ENCODE peak calls at places on chromosomes 11 and 22, in seven cellular contexts. One of them, this sample, is unnamed.

GRCh38 chr11:14089690-14090462 is 127.4 kb downstream of the SPON1 start:
- DNase-seq in GM23338: no peak
- DNase-seq in H1: no peak
- DNase-seq in transverse colon: no peak
- DNase-seq in GM12892: no peak
- DNase-seq in endothelial cell of umbilical vein: no peak
- DNase-seq in HCT116: no peak
- DNase-seq in this sample: no peak

GRCh38 chr11:87137711-87138110 is 100.0 kb downstream of the TMEM135 start:
- DNase-seq in GM12892: no peak
- DNase-seq in GM23338: no peak
- DNase-seq in H1: no peak
- DNase-seq in HCT116: no peak
- DNase-seq in endothelial cell of umbilical vein: no peak
- DNase-seq in transverse colon: no peak
- DNase-seq in this sample: no peak

GRCh38 chr11:65855927-65856363 is 2.0 kb downstream of the CFL1 start:
- DNase-seq in H1: no peak
- DNase-seq in GM23338: no peak
- DNase-seq in HCT116: no peak
- DNase-seq in endothelial cell of umbilical vein: no peak
- DNase-seq in transverse colon: no peak
- DNase-seq in GM12892: no peak
- DNase-seq in this sample: no peak

GRCh38 chr11:64499261-64500004 is 91.6 kb upstream of the SLC22A12 start:
- DNase-seq in GM12892: no peak
- DNase-seq in GM23338: no peak
- DNase-seq in H1: no peak
- DNase-seq in transverse colon: peak
- DNase-seq in endothelial cell of umbilical vein: no peak
- DNase-seq in HCT116: no peak
- DNase-seq in this sample: no peak

GRCh38 chr22:41280065-41280464 is 5.9 kb downstream of the RANGAP1 start:
- DNase-seq in H1: no peak
- DNase-seq in endothelial cell of umbilical vein: no peak
- DNase-seq in HCT116: no peak
- DNase-seq in transverse colon: no peak
- DNase-seq in GM12892: no peak
- DNase-seq in GM23338: no peak
- DNase-seq in this sample: no peak

GRCh38 chr22:30664798-30665197 is 2.9 kb downstream of the DUSP18 start:
- DNase-seq in HCT116: no peak
- DNase-seq in endothelial cell of umbilical vein: no peak
- DNase-seq in transverse colon: no peak
- DNase-seq in GM12892: no peak
- DNase-seq in H1: no peak
- DNase-seq in GM23338: no peak
- DNase-seq in this sample: no peak

GRCh38 chr11:64150481-64151239 is 15.3 kb downstream of the MACROD1 start:
- DNase-seq in HCT116: no peak
- DNase-seq in GM23338: no peak
- DNase-seq in endothelial cell of umbilical vein: no peak
- DNase-seq in transverse colon: no peak
- DNase-seq in GM12892: no peak
- DNase-seq in H1: no peak
- DNase-seq in this sample: no peak

GRCh38 chr11:85316967-85317366 is 310.2 kb downstream of the DLG2 start:
- DNase-seq in GM23338: no peak
- DNase-seq in endothelial cell of umbilical vein: no peak
- DNase-seq in HCT116: no peak
- DNase-seq in H1: no peak
- DNase-seq in GM12892: no peak
- DNase-seq in transverse colon: no peak
- DNase-seq in this sample: no peak

GRCh38 chr11:5507586-5508305 is 2.0 kb downstream of the UBQLN3 start:
- DNase-seq in H1: no peak
- DNase-seq in HCT116: no peak
- DNase-seq in endothelial cell of umbilical vein: no peak
- DNase-seq in GM23338: no peak
- DNase-seq in GM12892: no peak
- DNase-seq in transverse colon: no peak
- DNase-seq in this sample: no peak

DNA sequence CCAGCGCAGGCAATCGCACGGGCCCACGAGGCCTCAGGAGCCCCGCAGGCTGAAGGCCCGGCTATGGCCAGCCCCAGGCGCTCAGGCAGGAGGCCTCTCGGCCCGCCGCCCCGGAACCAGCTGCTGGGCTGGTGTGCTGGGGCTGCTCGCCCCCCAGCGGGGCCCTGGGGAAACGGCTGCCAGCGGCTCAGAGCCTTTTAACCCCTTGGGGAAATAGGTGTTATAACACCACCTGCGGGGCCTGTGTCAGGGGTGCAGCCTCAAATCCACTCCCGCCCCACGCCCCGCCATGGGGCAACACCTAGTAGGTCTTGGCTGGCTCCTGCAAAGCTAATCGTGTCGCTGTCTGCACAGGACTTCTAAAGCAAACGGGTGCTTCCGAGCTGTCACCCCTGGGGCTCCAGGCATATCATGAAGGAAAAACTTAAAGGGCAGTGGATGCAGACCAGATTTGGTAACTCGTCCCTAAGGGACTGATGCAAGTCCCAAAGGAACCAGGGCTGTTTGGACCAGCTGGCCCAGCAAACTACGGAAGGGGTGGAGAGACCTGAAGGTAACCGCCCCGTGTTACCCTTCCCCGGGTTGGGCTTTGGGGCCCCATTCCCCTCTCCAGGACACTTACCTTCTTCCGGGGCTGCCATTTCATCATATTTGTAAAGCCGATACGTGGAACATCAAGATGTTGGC is 237.2 kb downstream of the TTC28 start:
- DNase-seq in GM23338: peak
- DNase-seq in endothelial cell of umbilical vein: peak
- DNase-seq in H1: peak
- DNase-seq in HCT116: peak
- DNase-seq in GM12892: peak
- DNase-seq in transverse colon: peak
- DNase-seq in this sample: peak
- TF ChIP-seq POLR2AphosphoS5 in GM23338: no peak
- TF ChIP-seq POLR2AphosphoS5 in endothelial cell of umbilical vein: peak
- TF ChIP-seq POLR2AphosphoS5 in H1: no peak
- TF ChIP-seq POLR2AphosphoS5 in HCT116: no peak
- TF ChIP-seq POLR2AphosphoS5 in GM12892: no peak
- TF ChIP-seq POLR2AphosphoS5 in transverse colon: no peak
- TF ChIP-seq POLR2AphosphoS5 in this sample: no peak

DNA sequence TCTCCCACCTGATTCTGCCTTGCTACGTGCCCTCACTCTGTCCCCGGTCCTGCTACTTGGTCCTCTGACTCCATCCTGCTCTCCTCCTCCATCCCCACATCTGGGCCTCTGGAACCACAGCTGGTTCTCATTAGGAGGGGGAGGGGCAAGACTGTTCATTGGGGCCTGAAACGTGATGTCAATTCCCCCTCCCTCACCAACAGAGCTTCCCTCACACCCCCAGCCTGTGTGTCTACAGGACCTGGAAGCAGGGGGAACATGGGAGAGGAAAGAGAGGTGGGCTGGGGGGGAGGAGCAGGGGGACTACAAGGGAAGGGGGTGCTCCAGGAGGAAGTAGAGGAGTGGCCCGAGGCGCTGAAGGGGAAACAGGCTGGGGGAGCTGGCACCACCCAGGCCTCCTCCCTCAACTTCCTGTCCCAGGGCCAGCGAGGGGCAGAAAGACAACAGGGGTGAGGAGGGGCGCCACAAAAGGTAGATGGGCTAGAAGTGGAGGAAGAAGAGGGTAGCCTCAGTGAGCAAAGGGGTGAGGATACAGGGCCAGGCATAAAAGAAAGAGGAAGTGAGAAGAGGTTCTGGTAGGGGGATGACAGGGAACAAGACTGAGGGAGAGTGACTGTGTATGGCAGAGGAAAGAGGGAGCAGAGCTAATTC is 8.9 kb downstream of the DCHS1 start:
- DNase-seq in GM23338: peak
- DNase-seq in H1: no peak
- DNase-seq in transverse colon: no peak
- DNase-seq in GM12892: no peak
- DNase-seq in HCT116: no peak
- DNase-seq in endothelial cell of umbilical vein: no peak
- DNase-seq in this sample: no peak
- TF ChIP-seq POLR2AphosphoS5 in GM23338: no peak
- TF ChIP-seq POLR2AphosphoS5 in H1: no peak
- TF ChIP-seq POLR2AphosphoS5 in transverse colon: no peak
- TF ChIP-seq POLR2AphosphoS5 in GM12892: no peak
- TF ChIP-seq POLR2AphosphoS5 in HCT116: no peak
- TF ChIP-seq POLR2AphosphoS5 in endothelial cell of umbilical vein: no peak
- TF ChIP-seq POLR2AphosphoS5 in this sample: no peak

GRCh38 chr11:114133548-114134329 is 74.2 kb downstream of the ZBTB16 start:
- DNase-seq in HCT116: no peak
- DNase-seq in H1: no peak
- DNase-seq in GM23338: no peak
- DNase-seq in transverse colon: peak
- DNase-seq in GM12892: no peak
- DNase-seq in endothelial cell of umbilical vein: peak
- DNase-seq in this sample: no peak
- TF ChIP-seq POLR2AphosphoS5 in HCT116: no peak
- TF ChIP-seq POLR2AphosphoS5 in H1: no peak
- TF ChIP-seq POLR2AphosphoS5 in GM23338: no peak
- TF ChIP-seq POLR2AphosphoS5 in transverse colon: peak
- TF ChIP-seq POLR2AphosphoS5 in GM12892: no peak
- TF ChIP-seq POLR2AphosphoS5 in endothelial cell of umbilical vein: no peak
- TF ChIP-seq POLR2AphosphoS5 in this sample: no peak

DNA sequence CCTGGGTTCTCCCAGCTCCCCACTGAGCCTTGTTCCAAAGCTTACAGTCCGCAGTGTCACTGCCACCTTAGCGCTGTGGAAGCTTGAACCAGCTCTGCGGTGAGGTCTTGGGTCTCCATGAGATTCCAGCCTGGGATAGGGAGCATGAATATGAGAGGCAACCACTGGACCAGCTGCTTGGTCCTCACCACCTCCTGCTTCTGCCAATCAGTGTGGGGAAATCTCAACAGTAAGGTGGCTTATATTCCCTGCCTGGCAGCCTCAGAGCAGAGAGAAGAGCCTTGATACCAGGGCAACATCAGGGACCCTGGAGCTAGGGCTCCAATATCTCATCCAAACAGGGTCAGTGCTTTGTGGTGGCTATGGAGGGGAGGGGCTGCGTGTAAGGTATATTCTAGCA is 912 bp downstream of the CD44 start:
- DNase-seq in H1: no peak
- DNase-seq in endothelial cell of umbilical vein: no peak
- DNase-seq in GM23338: no peak
- DNase-seq in transverse colon: no peak
- DNase-seq in GM12892: no peak
- DNase-seq in HCT116: no peak
- DNase-seq in this sample: no peak
- TF ChIP-seq POLR2AphosphoS5 in H1: no peak
- TF ChIP-seq POLR2AphosphoS5 in endothelial cell of umbilical vein: peak
- TF ChIP-seq POLR2AphosphoS5 in GM23338: no peak
- TF ChIP-seq POLR2AphosphoS5 in transverse colon: no peak
- TF ChIP-seq POLR2AphosphoS5 in GM12892: no peak
- TF ChIP-seq POLR2AphosphoS5 in HCT116: no peak
- TF ChIP-seq POLR2AphosphoS5 in this sample: no peak

GRCh38 chr22:50157976-50158375 is 12.6 kb upstream of the PANX2 start:
- DNase-seq in HCT116: no peak
- DNase-seq in GM23338: no peak
- DNase-seq in endothelial cell of umbilical vein: no peak
- DNase-seq in transverse colon: peak
- DNase-seq in GM12892: no peak
- DNase-seq in H1: no peak
- DNase-seq in this sample: no peak
- TF ChIP-seq POLR2AphosphoS5 in HCT116: no peak
- TF ChIP-seq POLR2AphosphoS5 in GM23338: no peak
- TF ChIP-seq POLR2AphosphoS5 in endothelial cell of umbilical vein: no peak
- TF ChIP-seq POLR2AphosphoS5 in transverse colon: peak
- TF ChIP-seq POLR2AphosphoS5 in GM12892: no peak
- TF ChIP-seq POLR2AphosphoS5 in H1: no peak
- TF ChIP-seq POLR2AphosphoS5 in this sample: no peak

GRCh38 chr22:24060375-24060788 is 49.3 kb downstream of the CABIN1 start:
- DNase-seq in GM23338: no peak
- DNase-seq in GM12892: no peak
- DNase-seq in H1: no peak
- DNase-seq in endothelial cell of umbilical vein: peak
- DNase-seq in transverse colon: no peak
- DNase-seq in HCT116: no peak
- DNase-seq in this sample: no peak
- TF ChIP-seq POLR2AphosphoS5 in GM23338: no peak
- TF ChIP-seq POLR2AphosphoS5 in GM12892: no peak
- TF ChIP-seq POLR2AphosphoS5 in H1: no peak
- TF ChIP-seq POLR2AphosphoS5 in endothelial cell of umbilical vein: peak
- TF ChIP-seq POLR2AphosphoS5 in transverse colon: no peak
- TF ChIP-seq POLR2AphosphoS5 in HCT116: no peak
- TF ChIP-seq POLR2AphosphoS5 in this sample: no peak

DNA sequence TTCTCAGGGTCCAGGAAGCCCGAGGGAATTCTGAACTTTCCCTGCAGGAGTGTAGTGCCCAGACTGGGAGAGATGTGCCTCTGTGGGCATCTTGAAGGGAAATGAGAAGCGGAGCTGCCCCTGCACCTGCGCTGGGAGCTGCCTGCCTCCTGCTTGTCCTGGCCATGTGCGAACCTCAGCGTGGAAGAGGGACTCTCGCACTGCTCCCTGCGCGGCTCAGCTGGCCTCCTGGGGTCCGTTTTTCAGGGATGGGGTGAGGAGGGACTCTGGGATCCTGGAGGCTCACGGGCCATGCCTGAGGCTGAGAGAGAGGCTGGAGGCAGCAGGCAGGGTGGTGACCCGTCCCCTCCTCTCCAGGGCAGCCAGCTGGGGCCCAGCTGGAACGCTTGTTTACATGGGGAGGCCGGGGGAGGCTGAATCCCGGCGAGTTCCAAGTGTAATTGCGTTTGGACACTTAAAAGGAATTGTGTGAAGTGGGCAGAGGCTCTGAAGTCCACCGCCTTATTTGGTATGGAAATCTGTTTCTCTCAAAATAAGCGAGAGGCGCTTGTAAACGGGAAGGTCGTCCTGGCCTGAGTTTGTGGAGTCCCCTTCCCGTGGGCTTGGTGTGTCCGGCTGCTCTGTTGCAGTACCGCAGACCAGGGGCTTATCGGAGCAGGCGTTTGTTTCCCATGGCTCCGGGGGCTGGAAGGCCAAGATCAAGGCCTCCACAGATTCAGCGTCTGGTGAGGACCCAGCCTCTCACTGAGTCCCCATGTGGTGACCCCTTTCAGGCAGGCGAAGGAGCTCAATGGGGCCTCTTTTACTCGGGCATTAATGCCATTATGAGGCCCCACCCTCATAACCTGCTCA is 1.3 kb upstream of the MRGPRF start:
- DNase-seq in GM12892: no peak
- DNase-seq in H1: peak
- DNase-seq in transverse colon: peak
- DNase-seq in HCT116: no peak
- DNase-seq in GM23338: peak
- DNase-seq in endothelial cell of umbilical vein: no peak
- DNase-seq in this sample: peak
- TF ChIP-seq POLR2AphosphoS5 in GM12892: no peak
- TF ChIP-seq POLR2AphosphoS5 in H1: no peak
- TF ChIP-seq POLR2AphosphoS5 in transverse colon: peak
- TF ChIP-seq POLR2AphosphoS5 in HCT116: no peak
- TF ChIP-seq POLR2AphosphoS5 in GM23338: no peak
- TF ChIP-seq POLR2AphosphoS5 in endothelial cell of umbilical vein: no peak
- TF ChIP-seq POLR2AphosphoS5 in this sample: no peak

GRCh38 chr22:23522642-23523251 is 57.3 kb downstream of the IGLL1 start:
- DNase-seq in HCT116: no peak
- DNase-seq in GM12892: peak
- DNase-seq in endothelial cell of umbilical vein: peak
- DNase-seq in GM23338: peak
- DNase-seq in transverse colon: no peak
- DNase-seq in H1: no peak
- DNase-seq in this sample: peak
- TF ChIP-seq POLR2AphosphoS5 in HCT116: no peak
- TF ChIP-seq POLR2AphosphoS5 in GM12892: no peak
- TF ChIP-seq POLR2AphosphoS5 in endothelial cell of umbilical vein: no peak
- TF ChIP-seq POLR2AphosphoS5 in GM23338: no peak
- TF ChIP-seq POLR2AphosphoS5 in transverse colon: no peak
- TF ChIP-seq POLR2AphosphoS5 in H1: no peak
- TF ChIP-seq POLR2AphosphoS5 in this sample: peak

This sample was measured in HepG2.